ENCODE peak calls at places on chromosomes 5 and 9, in five cellular contexts. I is dorsolateral prefrontal cortex, Z is heart left ventricle, L is tibial artery, N is right lobe of liver. X is an unnamed sample.

GRCh38 chr5:34789639-34790038 is 49.3 kb upstream of the TTC23L start:
- DNase-seq in N (no peak), Z (no peak), I (no peak), L (no peak), X (no peak)

GRCh38 chr5:150017606-150018005 is 17.1 kb downstream of the HMGXB3 start:
- DNase-seq in Z (no peak), N (no peak), I (no peak), L (no peak), X (no peak)

GRCh38 chr9:133750927-133751649 is 12.9 kb upstream of the SARDH start:
- DNase-seq in N (no peak), L (no peak), I (no peak), Z (no peak), X (peak; percentile 15)

GRCh38 chr5:114581136-114581535 is 219.3 kb downstream of the KCNN2 start:
- DNase-seq in L (no peak), I (no peak), N (no peak), Z (no peak), X (no peak)

GRCh38 chr9:83622433-83622813 is 520 bp upstream of the IDNK start:
- DNase-seq in Z (no peak), I (no peak), L (no peak), N (no peak), X (no peak)

GRCh38 chr5:180469586-180469865 is 24.7 kb upstream of the CNOT6 start:
- DNase-seq in I (no peak), N (no peak), Z (no peak), L (no peak), X (peak; percentile 20)

GRCh38 chr5:66669862-66670195 is 73.6 kb downstream of the MAST4 start:
- DNase-seq in I (no peak), N (no peak), L (no peak), Z (no peak), X (no peak)

GRCh38 chr9:98118640-98119601 is at the start of gene TRIM14:
- DNase-seq in N (peak; percentile 89), I (peak; percentile 33), L (peak; percentile 42), Z (peak; percentile 33), X (peak; percentile 72)

GRCh38 chr9:5269249-5269715 is 35.2 kb downstream of the RLN2 start:
- DNase-seq in Z (no peak), I (no peak), N (no peak), L (no peak), X (no peak)

GRCh38 chr9:115551396-115551795 is 433.4 kb upstream of the TNC start:
- DNase-seq in Z (no peak), L (no peak), N (no peak), I (no peak), X (no peak)

GRCh38 chr5:97276721-97277120 is 93.7 kb upstream of the RIOK2 start:
- DNase-seq in I (no peak), Z (no peak), N (no peak), L (no peak), X (no peak)

GRCh38 chr5:36108758-36109245 is 42.1 kb upstream of the UGT3A2 start:
- DNase-seq in L (no peak), N (no peak), Z (no peak), I (no peak), X (no peak)

GRCh38 chr5:92775711-92776615 is 805.1 kb downstream of the NR2F1-AS1 start:
- DNase-seq in N (no peak), Z (no peak), I (no peak), L (no peak), X (no peak)

GRCh38 chr9:91845839-91846238 is 104.2 kb downstream of the ROR2 start:
- DNase-seq in L (no peak), I (no peak), Z (no peak), N (no peak), X (peak; percentile 22)

GRCh38 chr9:129282308-129283211 is 104.5 kb upstream of the IER5L start:
- DNase-seq in I (no peak), Z (peak; percentile 23), L (peak; percentile 26), N (no peak), X (no peak)

GRCh38 chr9:135090547-135090946 is 3.1 kb downstream of the OLFM1 start:
- DNase-seq in Z (no peak), I (no peak), N (no peak), L (no peak), X (no peak)

GRCh38 chr5:150129454-150129812 is 26.2 kb downstream of the PDGFRB start:
- DNase-seq in N (no peak), L (no peak), Z (no peak), I (no peak), X (no peak)

GRCh38 chr5:130066644-130067043 is 162.4 kb downstream of the CHSY3 start:
- DNase-seq in N (no peak), I (no peak), L (peak; percentile 22), Z (peak; percentile 13), X (no peak)

GRCh38 chr5:6342689-6343315 is 35.5 kb downstream of the MED10 start:
- DNase-seq in I (no peak), L (no peak), Z (no peak), N (no peak), X (no peak)

GRCh38 chr5:92460505-92460904 is 1077.4 kb upstream of the ARRDC3 start:
- DNase-seq in N (no peak), Z (no peak), I (no peak), L (no peak), X (no peak)

GRCh38 chr9:108933231-108933630 is 693 bp downstream of the ELP1 start:
- DNase-seq in Z (no peak), N (no peak), L (no peak), I (peak; percentile 5), X (no peak)

GRCh38 chr5:115170128-115170923 is 618 bp upstream of the TRIM36 start:
- DNase-seq in L (no peak), I (no peak), Z (peak; percentile 9), N (peak; percentile 28), X (no peak)

GRCh38 chr9:107260437-107261081 is 22.5 kb upstream of the RAD23B start:
- DNase-seq in N (no peak), Z (no peak), I (no peak), L (no peak), X (no peak)

GRCh38 chr9:136432591-136432990 is 7.1 kb downstream of the INPP5E start:
- DNase-seq in I (no peak), L (no peak), N (no peak), Z (no peak), X (no peak)

GRCh38 chr9:99299214-99300102 is 77.4 kb downstream of the SEC61B start:
- DNase-seq in L (no peak), I (no peak), N (no peak), Z (no peak), X (no peak)

GRCh38 chr9:7936201-7936600 is 136.6 kb upstream of the DMAC1 start:
- DNase-seq in N (no peak), I (no peak), L (no peak), Z (no peak), X (no peak)

GRCh38 chr9:37639874-37640273 is 10.9 kb upstream of the FRMPD1 start:
- DNase-seq in I (no peak), Z (no peak), N (no peak), L (no peak), X (no peak)

GRCh38 chr9:93028448-93029006 is 30.0 kb upstream of the SUSD3 start:
- DNase-seq in L (no peak), I (no peak), N (no peak), Z (no peak), X (no peak)

DNA sequence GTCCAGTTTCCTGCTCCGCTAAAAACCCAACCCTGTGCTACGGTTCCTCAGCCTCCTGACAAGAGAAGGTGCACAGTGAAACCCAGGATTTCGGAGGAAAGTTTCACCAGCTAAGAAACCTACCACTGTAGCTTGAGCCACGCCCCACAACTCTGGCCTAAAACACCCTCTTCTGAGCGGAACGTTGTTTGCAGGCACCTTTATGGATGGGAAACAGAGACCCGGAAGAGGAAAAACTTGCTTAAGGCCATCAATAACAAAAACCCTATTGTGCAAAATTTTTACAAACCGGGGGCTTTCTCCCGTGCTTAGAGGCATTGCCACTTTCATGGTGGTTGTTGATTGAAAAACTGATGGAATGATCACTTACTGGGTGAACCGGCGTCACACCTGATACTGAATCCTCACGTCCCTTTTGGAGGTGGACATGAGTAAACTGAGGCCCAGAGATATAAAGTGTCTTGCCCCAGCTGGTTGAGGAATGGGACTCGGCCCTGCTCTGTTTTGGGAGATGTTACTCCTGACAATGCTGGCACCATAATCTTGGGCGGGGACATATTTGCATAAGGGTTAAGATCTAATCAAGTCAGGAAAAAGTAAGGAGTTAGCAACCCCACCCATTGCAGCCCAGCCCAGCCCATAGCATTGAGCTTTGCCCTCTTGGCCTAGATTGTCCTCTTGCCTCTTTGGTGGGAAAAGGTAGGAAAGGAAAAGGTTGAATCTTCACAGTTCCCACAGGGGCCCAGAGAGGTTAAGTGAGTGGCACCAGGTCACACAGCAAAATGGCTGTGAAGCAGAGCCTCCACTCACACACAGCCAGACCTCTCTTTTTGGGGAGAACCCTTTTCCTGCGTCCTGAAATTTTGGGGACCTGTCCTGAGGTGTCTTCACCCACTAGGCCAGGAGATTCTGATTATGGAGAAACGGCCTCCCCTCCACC is 23.2 kb upstream of the PTGS1 start:
- DNase-seq in N (no peak), L (no peak), I (no peak), Z (no peak), X (no peak)
- H3K27ac ChIP-seq in N (peak overlapping the region; percentile 0), L (no peak overlapping the region), I (no peak overlapping the region), Z (peak overlapping the region; percentile 25), X (peak overlapping the region; percentile 61)

GRCh38 chr5:95808013-95808685 is 14.4 kb downstream of the GLRX start:
- DNase-seq in L (no peak), Z (no peak), N (no peak), I (no peak), X (no peak)
- H3K27ac ChIP-seq in L (peak overlapping the region; percentile 71), Z (peak overlapping the region; percentile 84), N (no peak overlapping the region), I (no peak overlapping the region), X (peak overlapping the region; percentile 73)

GRCh38 chr9:88991066-88992030 is at the start of gene S1PR3:
- DNase-seq in Z (peak; percentile 79), N (peak; percentile 69), L (peak; percentile 43), I (no peak), X (peak; percentile 64)
- H3K27ac ChIP-seq in Z (peak within 1 kb of the TSS; percentile 0), N (peak within 1 kb of the TSS; percentile 21), L (peak within 1 kb of the TSS; percentile 89), I (no peak within 1 kb of the TSS), X (peak within 1 kb of the TSS; percentile 91)

DNA sequence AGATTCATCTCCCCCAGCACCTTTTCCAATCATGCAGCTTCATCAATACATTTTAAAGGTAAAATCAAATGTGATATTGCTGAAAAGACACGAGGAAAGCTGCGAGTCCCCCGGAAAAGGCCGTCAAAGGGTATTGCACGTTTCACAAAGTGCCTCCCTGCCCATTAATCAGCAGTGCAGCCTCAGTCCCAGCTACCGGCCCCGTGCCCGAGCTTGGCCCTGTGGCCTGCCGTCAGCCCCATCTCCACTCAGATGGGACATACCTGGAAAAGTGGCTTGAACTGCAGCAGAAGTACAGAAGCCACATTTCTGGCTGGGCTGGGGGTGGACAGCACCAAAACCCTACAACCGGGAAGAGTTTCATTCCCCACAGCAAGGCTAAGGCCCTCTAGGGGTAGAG is 39.9 kb upstream of the EQTN start:
- DNase-seq in L (no peak), Z (no peak), I (no peak), N (no peak), X (no peak)
- H3K27ac ChIP-seq in L (peak overlapping the region; percentile 66), Z (no peak overlapping the region), I (peak overlapping the region; percentile 55), N (no peak overlapping the region), X (no peak overlapping the region)